ENCODE peak calls at places on chromosome 16, in four cellular contexts. B is Panc1, G is lower lobe of right lung, H is psoas muscle. Y is an unnamed sample.
A peak's percentile ranks its signal among the peaks of the same experiment; 100 is the strongest.

GRCh38 chr16:84761448-84762368 is 58.1 kb upstream of the CRISPLD2 start:
- DNase-seq in G (no peak), B (no peak), H (no peak), Y (no peak)

GRCh38 chr16:85449195-85449884 is 163.8 kb upstream of the GSE1 start:
- DNase-seq in H (no peak), B (no peak), G (no peak), Y (no peak)

GRCh38 chr16:13036600-13036999 is 135.2 kb downstream of the SHISA9 start:
- DNase-seq in B (no peak), G (no peak), H (no peak), Y (no peak)

GRCh38 chr16:79167893-79168292 is 432.6 kb downstream of the MAF start:
- DNase-seq in H (no peak), G (no peak), B (no peak), Y (no peak)

GRCh38 chr16:57998992-57999365 is 1.5 kb downstream of the ZNF319 start:
- DNase-seq in G (peak; percentile 45), B (no peak), H (no peak), Y (no peak)

GRCh38 chr16:27428035-27428785 is 26.2 kb downstream of the IL21R start:
- DNase-seq in B (no peak), G (no peak), H (no peak), Y (no peak)

GRCh38 chr16:12078405-12079245 is 102.1 kb downstream of the SNX29 start:
- DNase-seq in G (peak; percentile 44), B (no peak), H (no peak), Y (no peak)

GRCh38 chr16:4053663-4054479 is 62.4 kb downstream of the ADCY9 start:
- DNase-seq in H (peak; percentile 73), B (peak; percentile 18), G (peak; percentile 71), Y (no peak)

GRCh38 chr16:86734559-86735480 is 156.5 kb downstream of the FOXL1 start:
- DNase-seq in H (no peak), G (no peak), B (no peak), Y (no peak)

GRCh38 chr16:15539197-15539596 is 103.8 kb downstream of the MARF1 start:
- DNase-seq in G (no peak), H (no peak), B (no peak), Y (no peak)

GRCh38 chr16:52466998-52467397 is 79.9 kb downstream of the TOX3 start:
- DNase-seq in G (no peak), B (no peak), H (no peak), Y (no peak)

GRCh38 chr16:10744370-10745030 is 858 bp downstream of the NUBP1 start:
- DNase-seq in B (no peak), G (no peak), H (peak; percentile 40), Y (no peak)

GRCh38 chr16:78821335-78821734 is 721.9 kb downstream of the WWOX start:
- DNase-seq in B (no peak), H (no peak), G (no peak), Y (no peak)

GRCh38 chr16:12449795-12450194 is 353.9 kb downstream of the CPPED1 start:
- DNase-seq in H (no peak), B (no peak), G (no peak), Y (no peak)

GRCh38 chr16:27784351-27785306 is 234.7 kb downstream of the KATNIP start:
- DNase-seq in B (no peak), H (no peak), G (no peak), Y (no peak)

GRCh38 chr16:1945559-1946391 is 2.8 kb upstream of the MSRB1 start:
- DNase-seq in H (no peak), B (no peak), G (peak; percentile 41), Y (no peak)

GRCh38 chr16:27677300-27677699 is 127.4 kb downstream of the KATNIP start:
- DNase-seq in H (no peak), G (no peak), B (no peak), Y (no peak)

GRCh38 chr16:69108069-69108904 is 2.8 kb downstream of the HAS3 start:
- DNase-seq in H (no peak), B (no peak), G (no peak), Y (no peak)

GRCh38 chr16:87391324-87391949 is 699 bp upstream of the MAP1LC3B start:
- DNase-seq in G (peak; percentile 89), H (peak; percentile 84), B (no peak), Y (peak; percentile 50)

GRCh38 chr16:24610421-24610765 is 71.0 kb downstream of the RBBP6 start:
- DNase-seq in G (no peak), B (no peak), H (peak; percentile 30), Y (no peak)

GRCh38 chr16:24070851-24071250 is 185.3 kb upstream of the CACNG3 start:
- DNase-seq in B (peak; percentile 17), G (no peak), H (no peak), Y (no peak)

GRCh38 chr16:2008631-2009301 is 855 bp downstream of the ZNF598 start:
- DNase-seq in B (no peak), G (no peak), H (no peak), Y (no peak)

GRCh38 chr16:85556456-85557082 is 56.6 kb upstream of the GSE1 start:
- DNase-seq in H (peak; percentile 60), B (no peak), G (peak; percentile 80), Y (no peak)

GRCh38 chr16:28193530-28194423 is 18.0 kb downstream of the XPO6 start:
- DNase-seq in B (no peak), H (peak; percentile 19), G (no peak), Y (no peak)

GRCh38 chr16:57986196-57986595 is 14.3 kb downstream of the ZNF319 start:
- DNase-seq in H (no peak), B (no peak), G (no peak), Y (no peak)

GRCh38 chr16:30567991-30568638 is 3.4 kb downstream of the ZNF688 start:
- DNase-seq in B (peak; percentile 24), G (no peak), H (no peak), Y (no peak)

GRCh38 chr16:30753596-30753995 is 5.4 kb downstream of the PHKG2 start:
- DNase-seq in H (no peak), B (no peak), G (no peak), Y (no peak)

GRCh38 chr16:68995011-68995504 is 110.4 kb upstream of the HAS3 start:
- DNase-seq in G (no peak), B (no peak), H (no peak), Y (no peak)

GRCh38 chr16:87056083-87056482 is 261.1 kb downstream of the C16orf95 start:
- DNase-seq in B (no peak), G (no peak), H (no peak), Y (no peak)

GRCh38 chr16:62240722-62241121 is 204.5 kb upstream of the CDH8 start:
- DNase-seq in G (no peak), B (no peak), H (no peak), Y (no peak)

GRCh38 chr16:27102701-27103575 is 36.2 kb downstream of the C16orf82 start:
- DNase-seq in G (no peak), B (no peak), H (no peak), Y (no peak)

GRCh38 chr16:56389554-56389953 is 35.8 kb downstream of the AMFR start:
- DNase-seq in B (no peak), G (no peak), H (no peak), Y (no peak)

GRCh38 chr16:12062343-12063003 is 85.9 kb downstream of the SNX29 start:
- DNase-seq in B (peak; percentile 17), G (peak; percentile 90), H (peak; percentile 90), Y (no peak)

GRCh38 chr16:5042574-5043171 is 8.9 kb upstream of the NAGPA start:
- DNase-seq in B (no peak), H (no peak), G (no peak), Y (peak; percentile 60)

GRCh38 chr16:89657442-89658220 is at the start of the genes CHMP1A and SPATA33:
- DNase-seq in H (peak; percentile 93), G (peak; percentile 91), B (peak; percentile 28), Y (peak; percentile 79)

GRCh38 chr16:14308357-14308723 is 237.2 kb downstream of the MRTFB start:
- DNase-seq in G (no peak), B (no peak), H (no peak), Y (no peak)
- H3K4me3 ChIP-seq in G (no peak overlapping the region), B (peak overlapping the region; percentile 98), H (peak overlapping the region; percentile 97), Y (no peak overlapping the region)

GRCh38 chr16:66383551-66383950 is 17.1 kb downstream of the CDH5 start:
- DNase-seq in H (no peak), B (no peak), G (no peak), Y (no peak)
- H3K27ac ChIP-seq in H (peak overlapping the region; percentile 61), B (no peak overlapping the region), G (peak overlapping the region; percentile 61), Y (peak overlapping the region; percentile 38)

GRCh38 chr16:65751622-65752598 is 614.6 kb upstream of the CDH5 start:
- DNase-seq in B (no peak), G (no peak), H (no peak), Y (no peak)
- TF ChIP-seq CTCF in B (no peak), G (no peak), H (no peak), Y (no peak)

DNA sequence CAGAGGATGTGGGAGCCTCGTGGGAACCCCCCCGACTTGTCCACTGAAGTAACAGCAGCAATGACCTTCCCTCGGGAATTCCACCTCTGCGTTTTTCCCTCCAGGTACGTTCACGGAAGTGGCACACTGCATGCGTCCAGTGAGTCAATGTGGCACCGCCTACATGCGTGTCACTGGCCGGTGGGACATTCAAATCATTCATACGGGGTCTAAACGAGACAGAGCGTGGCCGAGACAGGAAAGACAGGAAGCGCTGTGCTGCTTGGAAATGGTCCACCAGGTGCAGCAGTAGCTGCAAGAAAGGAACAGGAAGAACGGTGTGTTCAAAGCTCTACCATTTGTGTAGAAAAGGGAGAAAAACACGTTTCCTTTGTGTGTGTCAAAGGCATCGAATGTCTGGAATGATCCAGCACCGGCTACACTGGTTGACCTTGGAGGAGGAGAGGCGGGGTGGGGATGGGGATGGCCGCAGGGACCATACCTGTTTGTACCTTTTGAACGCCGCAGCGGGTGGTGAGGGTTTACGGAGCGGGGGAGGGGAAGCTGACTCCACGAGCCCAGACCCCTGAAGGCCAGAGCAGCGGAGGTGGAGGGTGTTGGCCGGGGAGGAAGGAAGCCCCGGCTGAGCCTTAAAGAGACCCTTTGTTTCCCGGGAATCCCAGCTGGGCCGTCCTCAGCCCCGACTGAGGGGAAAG is 1.7 kb upstream of the PGAP6 start:
- DNase-seq in G (peak; percentile 71), H (no peak), B (no peak), Y (no peak)
- H3K4me3 ChIP-seq in G (peak overlapping the region; percentile 95), H (peak overlapping the region; percentile 96), B (peak overlapping the region; percentile 66), Y (peak overlapping the region; percentile 92)

GRCh38 chr16:54430491-54431030 is 144.0 kb upstream of the IRX3 start:
- DNase-seq in B (no peak), G (no peak), H (no peak), Y (no peak)

GRCh38 chr16:54426550-54426843 is 139.9 kb upstream of the IRX3 start:
- DNase-seq in G (no peak), B (no peak), H (no peak), Y (no peak)

GRCh38 chr16:54431997-54432367 is 145.4 kb upstream of the IRX3 start:
- DNase-seq in B (no peak), G (no peak), H (no peak), Y (no peak)

GRCh38 chr16:54431041-54431996 is 144.7 kb upstream of the IRX3 start:
- DNase-seq in B (no peak), G (no peak), H (no peak), Y (no peak)

DNA sequence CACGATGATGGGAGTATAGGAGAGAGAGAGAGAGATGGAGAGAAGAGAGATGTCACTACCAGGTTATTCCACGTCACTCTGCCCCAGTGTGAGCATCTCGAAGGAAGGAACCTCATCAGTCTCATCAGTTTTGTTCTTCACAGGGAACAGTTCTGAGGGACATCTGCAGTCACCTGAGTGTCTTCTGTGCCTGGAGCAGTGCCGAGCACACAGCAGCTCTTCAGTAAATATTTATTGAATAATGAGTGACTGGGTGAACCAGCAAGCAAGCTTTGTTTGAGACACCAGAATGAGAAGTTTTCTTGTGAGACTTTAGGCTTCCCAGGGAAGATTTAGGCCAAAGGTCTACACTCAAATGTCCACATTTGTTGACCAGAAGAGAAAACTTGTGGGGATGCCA is 142.4 kb upstream of the IRX3 start:
- DNase-seq in G (no peak), B (no peak), H (no peak), Y (no peak)
- H3K27ac ChIP-seq in G (no peak overlapping the region), B (no peak overlapping the region), H (no peak overlapping the region), Y (no peak overlapping the region)

GRCh38 chr16:72856797-72857196 is 191.1 kb downstream of the ZFHX3 start:
- DNase-seq in B (no peak), G (no peak), H (no peak), Y (no peak)
- TF ChIP-seq CTCF in B (peak; percentile 40), G (no peak), H (peak; percentile 11), Y (no peak)